ENCODE peak calls at places on chromosomes 4 and X, in six cellular contexts. Q is A549, U is lower leg skin, G is body of pancreas, E is Peyer's patch, V is transverse colon. K is an unnamed sample.

GRCh38 chrX:45447995-45448394 is 247.3 kb upstream of the DIPK2B start:
- DNase-seq in Q (no peak), U (no peak), G (no peak), E (no peak), V (no peak), K (no peak)

GRCh38 chr4:140367738-140368137 is 5.7 kb upstream of the SCOC start:
- DNase-seq in Q (no peak), U (no peak), G (peak; percentile 24), E (no peak), V (no peak), K (peak; percentile 55)

GRCh38 chrX:108484251-108484650 is 44.6 kb downstream of the COL4A5 start:
- DNase-seq in Q (no peak), U (no peak), G (no peak), E (no peak), V (no peak), K (no peak)

GRCh38 chr4:82519776-82520175 is 42.0 kb downstream of the TMEM150C start:
- DNase-seq in Q (no peak), U (no peak), G (no peak), E (no peak), V (no peak), K (peak; percentile 11)

GRCh38 chr4:112531146-112531545 is 15.2 kb upstream of the NEUROG2 start:
- DNase-seq in Q (no peak), U (no peak), G (no peak), E (no peak), V (no peak), K (no peak)

GRCh38 chr4:88750369-88750768 is 52.7 kb upstream of the NAP1L5 start:
- DNase-seq in Q (no peak), U (no peak), G (no peak), E (no peak), V (no peak), K (no peak)

GRCh38 chr4:118905546-118905945 is 16.9 kb downstream of the SYNPO2 start:
- DNase-seq in Q (no peak), U (no peak), G (no peak), E (no peak), V (no peak), K (peak; percentile 77)

GRCh38 chrX:97045470-97045869 is 161.8 kb downstream of the RPA4 start:
- DNase-seq in Q (no peak), U (no peak), G (no peak), E (no peak), V (no peak), K (no peak)

GRCh38 chr4:186104114-186104894 is at the start of gene FAM149A:
- DNase-seq in Q (no peak), U (no peak), G (peak; percentile 92), E (peak; percentile 87), V (peak; percentile 87), K (no peak)

GRCh38 chrX:139972113-139972512 is 6.8 kb upstream of the CXorf66 start:
- DNase-seq in Q (no peak), U (no peak), G (no peak), E (no peak), V (no peak), K (no peak)

GRCh38 chrX:4850312-4850711 is 1136.9 kb upstream of the PRKX start:
- DNase-seq in Q (no peak), U (no peak), G (no peak), E (no peak), V (no peak), K (no peak)

GRCh38 chr4:39770005-39770404 is 72.1 kb downstream of the UBE2K start:
- DNase-seq in Q (no peak), U (no peak), G (no peak), E (no peak), V (no peak), K (no peak)

GRCh38 chr4:39770969-39771724 is 73.2 kb downstream of the UBE2K start:
- DNase-seq in Q (no peak), U (no peak), G (no peak), E (no peak), V (no peak), K (no peak)

GRCh38 chr4:39770471-39770870 is 72.5 kb downstream of the UBE2K start:
- DNase-seq in Q (no peak), U (no peak), G (no peak), E (no peak), V (no peak), K (no peak)
- TF ChIP-seq POLR2A in Q (no peak), U (no peak), G (no peak), E (no peak), V (no peak), K (no peak)

DNA sequence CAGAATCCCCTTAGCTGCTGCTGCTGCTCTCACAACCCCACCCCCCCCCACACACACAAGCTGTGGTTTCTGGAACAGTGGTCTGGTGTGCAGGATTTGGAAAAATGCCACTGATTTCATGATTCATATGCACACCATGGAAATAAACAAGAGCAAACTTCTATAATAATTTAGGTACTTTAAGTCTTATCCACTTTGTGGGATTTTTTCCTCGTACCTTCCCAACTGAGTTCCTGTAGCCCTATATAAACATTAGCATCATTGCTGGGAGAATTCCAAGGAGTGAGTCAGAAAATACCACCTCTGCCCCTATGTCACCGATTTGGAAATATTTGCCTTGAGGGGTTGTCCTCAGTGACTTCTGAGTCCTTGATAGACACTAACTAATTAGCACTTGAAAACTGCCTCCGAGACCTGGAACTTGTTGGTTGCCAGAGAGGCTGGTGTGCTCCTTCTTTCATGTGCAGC is 61.6 kb downstream of the CPE start:
- DNase-seq in Q (peak; percentile 4), U (no peak), G (no peak), E (no peak), V (no peak), K (peak; percentile 10)
- H3K4me3 ChIP-seq in Q (no peak overlapping the region), U (no peak overlapping the region), G (no peak overlapping the region), E (no peak overlapping the region), V (no peak overlapping the region), K (no peak overlapping the region)

DNA sequence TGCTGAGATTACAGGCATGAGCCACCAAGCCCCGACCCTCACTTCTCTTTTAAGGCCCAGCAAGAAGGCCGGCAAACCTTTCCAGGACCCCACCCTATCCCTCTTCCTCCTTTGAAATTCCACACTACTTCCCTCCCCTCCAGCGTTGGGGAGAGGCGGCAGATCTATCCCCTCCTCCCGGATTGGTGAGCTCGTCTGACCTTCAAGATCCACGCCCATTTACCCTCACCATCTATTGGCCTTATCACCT is 4.5 kb upstream of the PRICKLE3 start:
- DNase-seq in Q (no peak), U (no peak), G (no peak), E (peak; percentile 79), V (no peak), K (no peak)
- TF ChIP-seq POLR2A in Q (peak; percentile 44), U (no peak), G (no peak), E (peak; percentile 56), V (peak; percentile 68), K (peak; percentile 39)

GRCh38 chrX:131577999-131578734 is 34.3 kb downstream of the OR13H1 start:
- DNase-seq in Q (peak; percentile 64), U (no peak), G (no peak), E (no peak), V (no peak), K (no peak)
- H3K4me3 ChIP-seq in Q (peak overlapping the region; percentile 81), U (no peak overlapping the region), G (no peak overlapping the region), E (no peak overlapping the region), V (no peak overlapping the region), K (no peak overlapping the region)

DNA sequence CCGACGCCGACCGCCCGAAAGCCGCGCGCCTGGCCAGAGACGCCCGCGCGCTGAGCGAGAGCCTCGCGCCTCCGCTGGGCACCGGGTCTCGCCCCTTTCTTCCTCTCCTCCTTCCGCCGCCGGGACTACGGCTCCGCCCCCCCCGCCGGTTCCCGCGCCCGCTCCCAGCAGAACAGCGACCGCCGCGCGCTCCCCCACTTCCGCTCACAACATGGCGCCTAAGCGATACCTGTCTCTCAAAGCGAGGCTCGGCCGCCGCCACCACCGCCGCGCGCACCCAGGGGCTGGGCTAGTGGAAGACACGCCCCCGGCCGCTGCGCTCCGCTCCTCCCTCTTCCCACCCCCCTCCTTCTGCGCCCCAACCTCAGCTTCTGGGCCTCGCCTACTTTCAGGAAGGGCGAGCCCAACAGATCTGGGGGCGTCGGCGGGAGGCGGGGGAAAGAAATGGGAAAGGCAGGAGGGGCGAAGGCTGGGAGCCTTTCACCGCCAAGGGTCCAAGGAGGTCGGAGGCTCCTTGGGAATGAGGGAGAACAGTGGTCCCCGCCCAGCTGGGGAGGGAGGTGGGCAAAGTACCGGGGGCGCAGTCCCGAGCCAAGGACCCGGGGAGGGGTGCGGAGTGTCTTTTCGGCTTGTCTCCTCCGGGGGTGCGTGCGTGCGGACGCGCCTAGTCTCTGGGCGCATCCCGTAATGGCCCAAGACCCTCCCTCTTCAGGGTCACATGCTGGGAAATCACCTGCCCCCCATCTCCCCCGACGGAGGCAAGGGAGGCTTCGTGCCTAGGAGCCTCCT is at the start of gene RPS6KA3:
- DNase-seq in Q (peak; percentile 93), U (peak; percentile 98), G (peak; percentile 92), E (peak; percentile 92), V (peak; percentile 94), K (peak; percentile 83)
- TF ChIP-seq POLR2A in Q (peak; percentile 29), U (no peak), G (peak; percentile 76), E (peak; percentile 72), V (peak; percentile 78), K (no peak)

GRCh38 chr4:54661156-54661555 is 3.4 kb downstream of the KIT start:
- DNase-seq in Q (no peak), U (no peak), G (no peak), E (no peak), V (no peak), K (no peak)

GRCh38 chr4:54660591-54660990 is 2.8 kb downstream of the KIT start:
- DNase-seq in Q (no peak), U (no peak), G (no peak), E (no peak), V (no peak), K (no peak)

GRCh38 chr4:54658321-54659093 is 750 bp downstream of the KIT start:
- DNase-seq in Q (peak; percentile 17), U (peak; percentile 90), G (peak; percentile 66), E (peak; percentile 66), V (peak; percentile 46), K (peak; percentile 62)

GRCh38 chr4:54660145-54660535 is 2.4 kb downstream of the KIT start:
- DNase-seq in Q (no peak), U (no peak), G (no peak), E (no peak), V (no peak), K (no peak)

GRCh38 chr4:54659213-54660144 is 1.7 kb downstream of the KIT start:
- DNase-seq in Q (no peak), U (no peak), G (peak; percentile 39), E (no peak), V (no peak), K (peak; percentile 36)
- H3K4me3 ChIP-seq in Q (peak overlapping the region; percentile 41), U (peak overlapping the region; percentile 24), G (no peak overlapping the region), E (peak overlapping the region; percentile 55), V (peak overlapping the region; percentile 72), K (peak overlapping the region; percentile 46)

DNA sequence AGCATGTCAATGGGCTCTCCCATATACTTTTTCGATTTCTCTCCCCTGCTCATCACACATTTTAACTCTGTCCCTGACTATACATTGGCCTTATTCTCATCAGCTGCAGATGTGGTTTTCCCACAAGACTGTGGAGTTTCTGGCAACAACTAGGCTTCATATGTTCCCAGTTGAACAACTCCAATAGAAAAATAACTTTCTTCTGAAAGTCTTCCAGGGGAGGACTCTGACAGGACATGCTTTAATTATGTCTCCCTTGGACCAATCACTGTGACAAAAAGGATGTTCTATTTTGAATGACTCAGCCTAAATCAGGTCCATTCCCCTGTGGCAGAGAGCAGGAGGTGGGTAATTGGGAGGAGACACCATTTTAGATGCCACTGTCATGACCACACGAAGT is 28.1 kb downstream of the SPANXC start:
- DNase-seq in Q (no peak), U (no peak), G (no peak), E (no peak), V (no peak), K (no peak)
- TF ChIP-seq POLR2A in Q (no peak), U (no peak), G (no peak), E (no peak), V (no peak), K (no peak)